ENCODE peak calls at places on chromosomes 2 and 18, in four cellular contexts. One of them, this sample, is unnamed.
A peak's percentile ranks its signal among the peaks of the same experiment; 100 is the strongest.

GRCh38 chr18:69596345-69596744 is 195.7 kb downstream of the DOK6 start:
- DNase-seq in H1: no peak
- DNase-seq in K562: no peak
- DNase-seq in HepG2: no peak
- DNase-seq in this sample: no peak

GRCh38 chr18:44323125-44323524 is 357.6 kb upstream of the SETBP1 start:
- DNase-seq in H1: no peak
- DNase-seq in K562: no peak
- DNase-seq in HepG2: no peak
- DNase-seq in this sample: no peak

GRCh38 chr2:12903272-12903671 is 186.5 kb downstream of the TRIB2 start:
- DNase-seq in H1: no peak
- DNase-seq in K562: no peak
- DNase-seq in HepG2: no peak
- DNase-seq in this sample: no peak

GRCh38 chr2:69145204-69145603 is 132.2 kb downstream of the ANTXR1 start:
- DNase-seq in H1: no peak
- DNase-seq in K562: no peak
- DNase-seq in HepG2: no peak
- DNase-seq in this sample: no peak

GRCh38 chr2:241595600-241596140 is 37.1 kb downstream of the BOK start:
- DNase-seq in H1: no peak
- DNase-seq in K562: no peak
- DNase-seq in HepG2: peak; percentile 49
- DNase-seq in this sample: no peak

GRCh38 chr2:131092409-131093065 is 723 bp downstream of the FAM168B start:
- DNase-seq in H1: no peak
- DNase-seq in K562: no peak
- DNase-seq in HepG2: no peak
- DNase-seq in this sample: no peak

GRCh38 chr18:44465337-44465736 is 215.4 kb upstream of the SETBP1 start:
- DNase-seq in H1: no peak
- DNase-seq in K562: no peak
- DNase-seq in HepG2: no peak
- DNase-seq in this sample: no peak

GRCh38 chr2:55804535-55804934 is 110.9 kb upstream of the PNPT1 start:
- DNase-seq in H1: no peak
- DNase-seq in K562: no peak
- DNase-seq in HepG2: no peak
- DNase-seq in this sample: no peak

GRCh38 chr2:1550658-1551316 is 137.5 kb downstream of the TPO start:
- DNase-seq in H1: no peak
- DNase-seq in K562: peak; percentile 78
- DNase-seq in HepG2: no peak
- DNase-seq in this sample: peak; percentile 96

GRCh38 chr18:48833701-48834394 is 116.9 kb downstream of the SMAD7 start:
- DNase-seq in H1: no peak
- DNase-seq in K562: no peak
- DNase-seq in HepG2: no peak
- DNase-seq in this sample: no peak

GRCh38 chr2:232999354-232999753 is 13.7 kb downstream of the NGEF start:
- DNase-seq in H1: no peak
- DNase-seq in K562: no peak
- DNase-seq in HepG2: peak; percentile 38
- DNase-seq in this sample: peak; percentile 46
- TF ChIP-seq CHD2 in H1: no peak
- TF ChIP-seq CHD2 in K562: no peak
- TF ChIP-seq CHD2 in HepG2: no peak
- TF ChIP-seq CHD2 in this sample: no peak

DNA sequence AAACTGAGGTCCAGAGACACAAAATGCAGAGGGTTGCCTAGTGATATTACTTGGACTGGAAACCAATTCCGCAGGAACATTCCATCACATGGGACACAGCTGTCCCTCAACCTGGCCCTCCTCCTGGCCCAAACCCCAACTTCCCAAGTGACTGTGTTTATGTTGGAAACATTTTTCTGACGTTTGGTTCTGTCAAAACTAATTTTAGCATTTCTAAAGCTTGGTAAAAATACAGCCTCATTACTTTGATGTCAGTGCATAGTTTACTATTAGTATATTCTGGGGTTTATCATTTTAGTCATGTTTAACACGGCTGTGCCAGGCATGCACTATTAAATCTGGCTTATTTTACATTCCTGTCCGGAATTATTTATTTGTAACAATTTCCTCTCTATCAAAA is 69.9 kb downstream of the GLI2 start:
- DNase-seq in H1: no peak
- DNase-seq in K562: no peak
- DNase-seq in HepG2: no peak
- DNase-seq in this sample: no peak
- TF ChIP-seq POLR2AphosphoS5 in H1: no peak
- TF ChIP-seq POLR2AphosphoS5 in K562: no peak
- TF ChIP-seq POLR2AphosphoS5 in HepG2: no peak
- TF ChIP-seq POLR2AphosphoS5 in this sample: no peak

DNA sequence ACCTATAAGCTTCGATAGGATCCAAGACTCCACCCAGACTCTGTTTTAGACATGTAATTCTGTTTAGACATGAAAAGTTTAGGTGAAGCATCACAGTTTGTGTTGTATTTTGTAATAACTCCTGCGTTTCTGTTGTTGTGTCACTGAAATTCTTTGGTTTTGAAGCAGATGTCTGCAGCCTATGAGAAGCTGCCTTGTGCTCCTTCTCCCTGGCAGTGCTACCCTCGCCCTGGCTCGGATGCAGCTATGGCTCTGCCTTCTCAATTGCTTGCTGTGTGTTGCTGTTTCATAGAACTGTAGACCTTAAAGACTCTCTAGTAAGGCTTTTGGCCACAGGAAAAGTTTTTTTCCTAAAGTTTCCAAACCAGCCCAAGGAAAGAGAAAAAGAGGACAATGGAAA is 40.2 kb upstream of the ZNF638 start:
- DNase-seq in H1: no peak
- DNase-seq in K562: no peak
- DNase-seq in HepG2: no peak
- DNase-seq in this sample: no peak
- TF ChIP-seq CHD2 in H1: no peak
- TF ChIP-seq CHD2 in K562: no peak
- TF ChIP-seq CHD2 in HepG2: no peak
- TF ChIP-seq CHD2 in this sample: no peak

DNA sequence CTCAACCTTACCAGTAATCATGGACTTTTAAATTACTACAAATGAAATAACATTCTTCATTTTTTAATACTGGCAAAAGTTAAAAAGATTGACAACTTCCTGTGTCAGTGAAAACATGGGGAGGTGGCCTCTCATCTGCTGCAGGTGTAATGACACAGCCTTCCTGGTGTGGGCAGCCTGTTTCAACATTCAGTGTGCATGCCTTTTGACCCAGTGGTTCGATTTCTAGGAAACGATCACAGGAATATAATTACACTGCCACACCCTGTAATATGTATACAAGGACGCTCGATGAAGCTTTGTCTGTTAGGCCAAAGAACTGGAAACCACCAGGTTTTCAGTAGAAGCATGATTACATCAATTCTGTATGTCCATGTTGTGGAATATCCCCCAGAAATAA is 68.7 kb downstream of the MTHFD2 start:
- DNase-seq in H1: no peak
- DNase-seq in K562: peak; percentile 72
- DNase-seq in HepG2: peak; percentile 57
- DNase-seq in this sample: no peak
- TF ChIP-seq POLR2AphosphoS5 in H1: no peak
- TF ChIP-seq POLR2AphosphoS5 in K562: no peak
- TF ChIP-seq POLR2AphosphoS5 in HepG2: no peak
- TF ChIP-seq POLR2AphosphoS5 in this sample: no peak

DNA sequence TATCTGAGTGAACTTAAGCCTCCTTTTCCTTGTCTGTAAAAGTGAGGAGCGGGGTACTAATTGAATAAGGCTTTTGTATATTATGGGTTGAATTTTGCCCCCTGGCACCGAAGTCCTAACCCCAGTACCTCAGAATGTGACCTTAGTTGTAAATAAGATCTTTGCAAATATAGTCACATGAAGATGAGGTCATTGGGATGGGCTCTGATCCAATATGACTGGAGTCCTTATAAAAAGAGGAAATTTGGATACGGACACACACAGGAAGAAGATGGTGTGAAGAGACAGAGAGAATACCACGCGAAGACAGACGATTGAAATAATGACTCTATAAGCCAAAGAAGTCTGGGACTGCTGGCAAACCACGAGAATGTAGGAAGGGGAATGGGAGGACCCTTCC is 98.5 kb downstream of the CPO start:
- DNase-seq in H1: no peak
- DNase-seq in K562: no peak
- DNase-seq in HepG2: no peak
- DNase-seq in this sample: no peak
- TF ChIP-seq CHD2 in H1: no peak
- TF ChIP-seq CHD2 in K562: no peak
- TF ChIP-seq CHD2 in HepG2: no peak
- TF ChIP-seq CHD2 in this sample: no peak

DNA sequence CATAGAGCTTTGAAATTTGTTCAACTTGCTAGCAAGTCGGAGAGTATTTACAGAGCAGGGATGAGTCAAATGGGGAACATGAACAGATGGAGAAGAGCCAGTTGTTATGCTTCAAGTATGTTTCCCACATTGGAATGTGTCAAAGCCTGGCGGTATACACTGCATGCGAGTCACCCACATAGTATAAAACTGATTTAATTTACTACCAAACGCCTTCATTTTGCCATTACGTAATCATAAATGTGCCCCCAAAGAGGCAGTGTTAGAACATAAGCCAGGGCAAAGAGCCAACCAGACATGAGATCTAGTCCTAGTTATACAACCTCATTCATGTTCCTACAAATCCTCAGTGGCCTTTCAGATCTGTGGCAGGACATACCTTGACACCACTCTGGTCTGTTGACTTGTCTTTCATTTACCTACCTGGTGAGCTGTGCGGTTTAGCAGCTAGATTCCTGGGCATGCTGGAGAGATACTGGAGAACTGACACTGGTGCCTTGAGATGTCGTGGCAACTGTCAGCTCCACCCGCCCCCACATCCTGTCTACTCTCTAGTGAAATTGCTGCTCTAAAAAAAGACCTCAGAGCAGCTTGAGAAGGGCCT is 21.7 kb upstream of the NRP2 start:
- DNase-seq in H1: no peak
- DNase-seq in K562: no peak
- DNase-seq in HepG2: no peak
- DNase-seq in this sample: no peak
- TF ChIP-seq POLR2AphosphoS5 in H1: no peak
- TF ChIP-seq POLR2AphosphoS5 in K562: no peak
- TF ChIP-seq POLR2AphosphoS5 in HepG2: no peak
- TF ChIP-seq POLR2AphosphoS5 in this sample: no peak

DNA sequence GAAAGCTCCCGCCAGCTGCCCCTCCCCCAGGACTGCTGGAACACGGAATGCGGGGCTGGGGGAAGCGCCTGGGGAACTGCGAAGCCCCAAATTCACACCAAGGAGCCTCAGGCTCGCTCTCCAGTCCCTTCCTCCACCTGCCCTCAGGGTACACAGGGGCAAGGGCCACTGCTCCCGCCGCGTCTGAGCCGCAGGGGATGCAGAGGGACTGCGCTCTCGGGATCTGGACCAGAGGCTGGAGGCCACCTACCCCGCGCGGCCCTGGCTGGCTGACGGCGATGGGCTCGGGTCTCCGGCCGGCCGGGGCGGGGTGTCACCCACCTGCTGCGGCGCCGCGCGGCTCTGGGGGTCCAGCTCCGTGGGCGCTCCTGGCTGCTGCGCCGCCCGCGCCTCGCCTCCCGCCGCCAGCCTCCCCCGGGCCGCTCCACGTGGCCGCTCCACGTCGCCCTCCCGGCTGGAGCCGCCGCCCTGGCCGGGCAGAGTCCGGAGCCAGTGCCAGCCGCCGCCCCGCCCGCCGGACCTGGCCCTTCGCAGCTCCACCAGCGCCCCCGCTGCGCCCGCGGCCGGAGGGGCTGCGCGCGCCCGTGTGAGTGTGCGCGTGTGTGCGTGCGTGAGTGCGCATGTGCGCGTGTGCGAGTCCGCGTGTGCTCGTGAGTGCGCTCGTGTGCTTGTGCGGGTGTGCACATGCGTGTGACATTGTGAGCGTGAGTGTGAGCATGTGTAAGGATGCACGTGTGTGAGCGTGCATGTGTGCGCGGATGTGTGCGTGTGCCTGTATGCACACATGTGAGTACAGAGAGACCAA is at the start of gene CGREF1:
- DNase-seq in H1: no peak
- DNase-seq in K562: no peak
- DNase-seq in HepG2: no peak
- DNase-seq in this sample: peak; percentile 95
- TF ChIP-seq CHD2 in H1: no peak
- TF ChIP-seq CHD2 in K562: no peak
- TF ChIP-seq CHD2 in HepG2: no peak
- TF ChIP-seq CHD2 in this sample: peak; percentile 45

GRCh38 chr2:10407432-10407831 is 40.7 kb downstream of the ODC1 start:
- DNase-seq in H1: no peak
- DNase-seq in K562: no peak
- DNase-seq in HepG2: no peak
- DNase-seq in this sample: no peak
- TF ChIP-seq POLR2AphosphoS5 in H1: no peak
- TF ChIP-seq POLR2AphosphoS5 in K562: no peak
- TF ChIP-seq POLR2AphosphoS5 in HepG2: no peak
- TF ChIP-seq POLR2AphosphoS5 in this sample: no peak